ENCODE peak calls at places on chromosomes 12 and 14, in four cellular contexts. I, T, L and U are unnamed samples.

GRCh38 chr14:22996823-22997301 is 13.1 kb downstream of the C14orf93 start:
- DNase-seq in I (no peak), T (no peak), L (no peak), U (no peak)

GRCh38 chr12:20367731-20368652 is at the start of gene PDE3A:
- DNase-seq in I (peak), T (no peak), L (peak), U (peak)

GRCh38 chr14:79018846-79019245 is 848.7 kb downstream of the NRXN3 start:
- DNase-seq in I (no peak), T (no peak), L (no peak), U (no peak)

GRCh38 chr14:72894623-72895378 is 900 bp upstream of the DPF3 start:
- DNase-seq in I (no peak), T (no peak), L (no peak), U (peak)

GRCh38 chr14:59371762-59372161 is 93.4 kb downstream of the GPR135 start:
- DNase-seq in I (no peak), T (no peak), L (no peak), U (no peak)

GRCh38 chr12:25875661-25876060 is 82.8 kb upstream of the RASSF8 start:
- DNase-seq in I (no peak), T (no peak), L (no peak), U (no peak)

GRCh38 chr14:37623552-37623951 is 28.1 kb downstream of the TTC6 start:
- DNase-seq in I (peak), T (no peak), L (peak), U (no peak)

GRCh38 chr12:43636706-43637105 is 84.7 kb upstream of the ADAMTS20 start:
- DNase-seq in I (no peak), T (no peak), L (no peak), U (no peak)

GRCh38 chr12:132152411-132152821 is 8.2 kb downstream of the NOC4L start:
- DNase-seq in I (no peak), T (no peak), L (no peak), U (no peak)

GRCh38 chr14:63922696-63923421 is 70.1 kb downstream of the SYNE2 start:
- DNase-seq in I (peak), T (peak), L (peak), U (no peak)

GRCh38 chr12:107906719-107907118 is 132.2 kb downstream of the ASCL4 start:
- DNase-seq in I (no peak), T (no peak), L (no peak), U (no peak)

GRCh38 chr12:2009623-2010022 is 5.4 kb upstream of the DCP1B start:
- DNase-seq in I (no peak), T (no peak), L (no peak), U (no peak)

GRCh38 chr12:121468451-121468850 is 68.5 kb downstream of the RNF34 start:
- DNase-seq in I (no peak), T (no peak), L (no peak), U (no peak)

GRCh38 chr12:116832353-116832752 is 48.9 kb downstream of the HRK start:
- DNase-seq in I (peak), T (no peak), L (no peak), U (no peak)

GRCh38 chr14:99995700-99996356 is 69.4 kb upstream of the EVL start:
- DNase-seq in I (peak), T (peak), L (peak), U (peak)

GRCh38 chr12:108821407-108822397 is 35.7 kb downstream of the SSH1 start:
- DNase-seq in I (no peak), T (no peak), L (no peak), U (no peak)

GRCh38 chr12:11746024-11746771 is 96.7 kb downstream of the ETV6 start:
- DNase-seq in I (peak), T (no peak), L (no peak), U (no peak)

DNA sequence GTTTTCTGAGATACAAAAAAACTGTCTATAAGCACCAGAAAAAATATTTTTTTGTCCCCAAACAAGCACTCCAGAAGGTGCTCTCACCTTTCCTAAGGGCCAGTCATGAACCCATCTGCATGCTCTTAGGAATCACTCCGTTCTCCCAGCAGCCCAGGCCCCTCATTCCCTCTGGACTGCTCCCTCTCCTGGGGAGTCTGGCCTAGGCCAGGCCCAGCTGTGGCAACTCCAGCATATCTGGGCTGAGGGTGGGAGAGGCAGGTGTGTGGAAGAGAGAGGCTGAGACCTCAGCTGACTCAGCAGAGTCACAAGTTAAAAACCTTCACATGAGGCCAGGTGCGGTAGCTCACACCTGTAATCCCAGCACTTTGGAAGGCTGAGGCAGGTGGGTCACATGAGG is 54.6 kb downstream of the TRAFD1 start:
- DNase-seq in I (no peak), T (no peak), L (no peak), U (no peak)
- TF ChIP-seq CTCF in I (no peak), T (no peak), L (no peak), U (no peak)

GRCh38 chr14:90562652-90563051 is 165.8 kb downstream of the CALM1 start:
- DNase-seq in I (no peak), T (no peak), L (no peak), U (no peak)
- H3K4me3 ChIP-seq in I (no peak), T (no peak), L (no peak), U (no peak)

GRCh38 chr14:26008290-26008689 is 589.5 kb downstream of the NOVA1 start:
- DNase-seq in I (no peak), T (no peak), L (no peak), U (no peak)

DNA sequence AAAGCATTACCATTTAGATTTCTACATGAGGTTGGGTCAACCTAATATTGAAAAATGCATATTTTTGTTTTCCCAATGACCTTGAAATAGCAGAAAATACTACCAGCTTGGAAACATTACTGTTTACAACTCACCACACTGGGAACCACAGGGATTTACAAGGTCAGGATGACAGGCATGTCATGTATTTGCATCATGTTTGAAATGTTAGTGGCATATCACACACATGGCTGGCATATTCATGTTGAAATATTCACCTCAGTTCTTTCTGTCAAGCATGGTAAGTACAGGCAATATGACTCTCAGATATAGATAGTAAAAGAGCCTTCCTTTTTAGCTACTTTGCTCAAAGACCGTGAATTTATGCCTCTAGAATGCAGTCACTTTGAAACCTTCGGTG is 593.5 kb downstream of the NOVA1 start:
- DNase-seq in I (no peak), T (no peak), L (no peak), U (no peak)
- TF ChIP-seq POLR2AphosphoS5 in I (no peak), T (no peak), L (no peak), U (no peak)

GRCh38 chr12:60106207-60106606 is 510.4 kb downstream of the SLC16A7 start:
- DNase-seq in I (no peak), T (no peak), L (no peak), U (no peak)
- TF ChIP-seq CTCF in I (no peak), T (no peak), L (no peak), U (no peak)

DNA sequence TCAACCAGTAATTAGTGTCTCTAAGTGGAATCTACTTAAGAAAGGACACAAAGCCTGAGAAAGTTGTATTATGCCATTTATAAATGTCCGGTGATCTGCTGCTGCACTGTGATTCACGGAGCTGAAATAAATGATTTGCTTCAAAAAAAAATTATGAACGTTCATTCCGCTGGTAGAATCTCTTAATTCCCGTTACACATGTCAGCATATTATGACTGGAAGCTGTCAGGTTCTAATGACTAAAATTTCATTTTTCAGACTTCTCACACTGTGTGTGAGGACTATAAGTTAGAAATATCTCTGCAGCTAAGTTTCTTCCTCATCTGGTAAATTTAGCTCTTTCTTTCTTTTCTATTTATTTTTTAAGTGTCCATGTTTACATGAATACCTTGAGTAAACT is 647.1 kb downstream of the VRK1 start:
- DNase-seq in I (no peak), T (no peak), L (no peak), U (no peak)
- H3K4me3 ChIP-seq in I (no peak), T (no peak), L (no peak), U (no peak)

GRCh38 chr12:53214687-53215455 is 7.8 kb upstream of the ITGB7 start:
- DNase-seq in I (no peak), T (no peak), L (no peak), U (no peak)

GRCh38 chr12:53213348-53213747 is 6.3 kb upstream of the ITGB7 start:
- DNase-seq in I (peak), T (peak), L (no peak), U (peak)

GRCh38 chr12:53217049-53217929 is 10.2 kb upstream of the ITGB7 start:
- DNase-seq in I (no peak), T (peak), L (no peak), U (peak)

GRCh38 chr12:53214221-53214620 is 7.2 kb upstream of the ITGB7 start:
- DNase-seq in I (no peak), T (no peak), L (no peak), U (no peak)

DNA sequence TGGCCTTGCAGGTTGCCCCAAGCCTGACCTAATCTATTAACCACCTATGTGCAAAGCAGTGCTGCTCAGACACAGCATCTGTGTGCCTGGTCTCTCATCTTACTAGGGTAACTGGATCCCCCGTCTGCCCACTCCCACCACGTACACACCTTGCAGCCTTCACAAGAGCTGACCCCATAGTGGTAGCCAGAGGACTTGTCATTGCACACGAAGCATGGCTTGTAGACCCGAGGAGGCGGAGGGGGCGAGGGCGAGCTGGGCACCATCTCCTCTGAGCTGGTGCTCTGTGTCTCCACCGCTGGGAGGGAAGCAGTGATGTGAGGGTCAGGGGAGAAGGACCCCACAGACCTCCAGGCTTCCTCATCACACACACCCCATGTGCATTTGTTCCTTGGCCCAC is 8.4 kb upstream of the ITGB7 start:
- DNase-seq in I (no peak), T (no peak), L (no peak), U (no peak)
- TF ChIP-seq POLR2AphosphoS5 in I (no peak), T (no peak), L (no peak), U (no peak)

GRCh38 chr12:30823764-30824163 is 69.0 kb upstream of the CAPRIN2 start:
- DNase-seq in I (no peak), T (no peak), L (no peak), U (no peak)
- TF ChIP-seq CTCF in I (no peak), T (no peak), L (no peak), U (no peak)

GRCh38 chr12:102478416-102479098 is 1.8 kb downstream of the IGF1 start:
- DNase-seq in I (no peak), T (peak), L (no peak), U (peak)

GRCh38 chr12:102481705-102482104 is 1.3 kb upstream of the IGF1 start:
- DNase-seq in I (no peak), T (no peak), L (no peak), U (no peak)

GRCh38 chr12:102480401-102480800 is at the start of gene IGF1:
- DNase-seq in I (no peak), T (no peak), L (no peak), U (no peak)

GRCh38 chr12:102479984-102480383 is 379 bp downstream of the IGF1 start:
- DNase-seq in I (no peak), T (no peak), L (no peak), U (no peak)

DNA sequence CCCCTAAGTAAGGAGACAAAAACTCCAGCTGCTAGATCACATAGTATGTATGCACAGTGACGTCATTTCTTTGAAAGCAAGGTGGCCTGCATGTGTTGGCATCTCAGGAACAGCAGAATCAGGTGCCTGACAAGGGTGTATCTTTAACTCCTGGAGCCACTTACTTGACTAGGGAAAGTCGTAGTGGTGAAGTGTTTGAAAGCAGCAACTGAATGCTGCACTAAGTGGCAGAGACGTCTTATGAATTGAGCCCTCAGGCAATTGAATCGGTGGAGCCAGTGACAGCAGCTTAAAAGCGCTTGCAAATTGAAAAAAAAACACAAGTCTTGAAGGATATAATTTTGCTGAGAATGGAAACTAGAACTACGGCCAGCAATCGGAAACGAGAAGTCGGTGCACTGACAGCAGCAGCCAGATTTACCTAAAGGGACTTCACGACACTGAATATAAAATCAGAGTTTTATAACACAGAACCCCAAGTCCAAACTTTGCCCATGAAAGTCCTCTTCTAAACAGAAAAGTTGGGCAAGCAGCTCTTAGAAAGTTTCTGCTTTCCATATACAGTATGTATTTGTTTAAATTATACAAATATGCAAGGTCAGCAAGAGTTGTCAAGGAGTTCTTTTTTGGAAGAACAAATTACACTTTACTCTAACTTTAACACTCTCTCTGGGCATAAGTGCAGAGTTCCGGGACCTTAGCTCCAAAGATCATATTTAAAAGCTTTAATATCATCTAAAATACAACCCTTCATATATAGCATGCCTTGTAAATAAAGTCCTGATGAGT is 1.1 kb downstream of the IGF1 start:
- DNase-seq in I (no peak), T (no peak), L (no peak), U (peak)
- H3K4me3 ChIP-seq in I (peak), T (peak), L (no peak), U (no peak)